ENCODE peak calls at places on chromosomes 13 and 19, in ten cellular contexts. T is fibroblast of lung, O is colonic mucosa, U is mammary epithelial cell, P is body of pancreas, Y is H1, B is endodermal cell, R is tibial nerve, F is A549, S is PC-3. N is an unnamed sample.

GRCh38 chr19:36032251-36033104 is at the start of gene CLIP3:
- DNase-seq in T (peak; percentile 63), O (peak; percentile 32), U (no peak), P (peak; percentile 41), Y (peak; percentile 90), B (peak; percentile 88), R (peak; percentile 34), F (no peak), S (no peak), N (no peak)

GRCh38 chr13:93169980-93170379 is 56.6 kb upstream of the GPC6 start:
- DNase-seq in T (peak; percentile 47), O (no peak), U (peak; percentile 100), P (no peak), Y (no peak), B (no peak), R (no peak), F (peak; percentile 40), S (peak; percentile 86), N (no peak)

GRCh38 chr13:79480954-79481684 is at the start of gene NDFIP2:
- DNase-seq in T (peak; percentile 83), O (peak; percentile 94), U (peak; percentile 89), P (peak; percentile 88), Y (peak; percentile 88), B (peak; percentile 93), R (peak; percentile 54), F (peak; percentile 83), S (peak; percentile 87), N (peak; percentile 47)

GRCh38 chr19:35483089-35483488 is 7.2 kb downstream of the KRTDAP start:
- DNase-seq in T (no peak), O (no peak), U (no peak), P (no peak), Y (no peak), B (no peak), R (no peak), F (no peak), S (no peak), N (no peak)

GRCh38 chr13:33191425-33192221 is 93.9 kb downstream of the STARD13 start:
- DNase-seq in T (peak; percentile 44), O (no peak), U (no peak), P (no peak), Y (no peak), B (no peak), R (no peak), F (no peak), S (no peak), N (no peak)

GRCh38 chr13:46620029-46620428 is 67.1 kb downstream of the LRCH1 start:
- DNase-seq in T (no peak), O (no peak), U (no peak), P (no peak), Y (no peak), B (no peak), R (no peak), F (no peak), S (no peak), N (no peak)

GRCh38 chr19:18233224-18233825 is 7.1 kb upstream of the PDE4C start:
- DNase-seq in T (peak; percentile 30), O (peak; percentile 52), U (peak; percentile 43), P (peak; percentile 49), Y (peak; percentile 95), B (peak; percentile 96), R (no peak), F (peak; percentile 50), S (peak; percentile 69), N (no peak)

GRCh38 chr13:113001251-113002140 is 32.5 kb downstream of the MCF2L start:
- DNase-seq in T (peak; percentile 6), O (peak; percentile 52), U (no peak), P (peak; percentile 75), Y (no peak), B (peak; percentile 87), R (no peak), F (no peak), S (peak; percentile 26), N (no peak)

GRCh38 chr19:1243768-1244692 is 2.5 kb downstream of the ATP5F1D start:
- DNase-seq in T (peak; percentile 85), O (peak; percentile 91), U (peak; percentile 67), P (peak; percentile 94), Y (peak; percentile 94), B (peak; percentile 95), R (peak; percentile 75), F (peak; percentile 84), S (peak; percentile 72), N (no peak)

GRCh38 chr19:1245884-1246816 is 2.2 kb upstream of the MIDN start:
- DNase-seq in T (no peak), O (peak; percentile 78), U (no peak), P (peak; percentile 90), Y (no peak), B (peak; percentile 68), R (no peak), F (no peak), S (no peak), N (no peak)

GRCh38 chr19:1245468-1245867 is 2.9 kb upstream of the MIDN start:
- DNase-seq in T (no peak), O (peak; percentile 38), U (no peak), P (no peak), Y (no peak), B (no peak), R (no peak), F (no peak), S (no peak), N (no peak)

GRCh38 chr19:1247747-1248453 is 483 bp upstream of the MIDN start:
- DNase-seq in T (peak; percentile 62), O (peak; percentile 83), U (no peak), P (peak; percentile 87), Y (peak; percentile 91), B (peak; percentile 87), R (no peak), F (peak; percentile 76), S (peak; percentile 65), N (no peak)

GRCh38 chr19:1244693-1245451 is 3.3 kb downstream of the ATP5F1D start:
- DNase-seq in T (no peak), O (peak; percentile 85), U (no peak), P (peak; percentile 88), Y (no peak), B (no peak), R (no peak), F (no peak), S (no peak), N (no peak)
- H3K27ac ChIP-seq in T (peak overlapping the region; percentile 67), O (peak overlapping the region; percentile 97), U (no peak overlapping the region), P (peak overlapping the region; percentile 88), Y (peak overlapping the region; percentile 16), B (no peak overlapping the region), R (peak overlapping the region; percentile 99), F (peak overlapping the region; percentile 76), S (no peak overlapping the region), N (no peak overlapping the region)

GRCh38 chr19:7699003-7699402 is 2.9 kb downstream of the FCER2 start:
- DNase-seq in T (no peak), O (no peak), U (no peak), P (no peak), Y (no peak), B (no peak), R (no peak), F (no peak), S (no peak), N (no peak)
- H3K4me1 ChIP-seq in T (no peaks in the 10 kb centered on the region), O (no peaks in the 10 kb centered on the region), U (no peaks in the 10 kb centered on the region), P (no peaks in the 10 kb centered on the region), Y (peaks cover 4% of the 10 kb centered on the region), B (no peaks in the 10 kb centered on the region), R (no peaks in the 10 kb centered on the region), F (no peaks in the 10 kb centered on the region), S (no peaks in the 10 kb centered on the region), N (peaks cover 4% of the 10 kb centered on the region)

GRCh38 chr19:15934332-15935078 is at the start of gene CYP4F11:
- DNase-seq in T (no peak), O (peak; percentile 89), U (peak; percentile 84), P (peak; percentile 98), Y (no peak), B (no peak), R (peak; percentile 23), F (peak; percentile 87), S (peak; percentile 46), N (no peak)

GRCh38 chr19:15937771-15938170 is 3.4 kb upstream of the CYP4F11 start:
- DNase-seq in T (no peak), O (no peak), U (no peak), P (no peak), Y (no peak), B (no peak), R (no peak), F (no peak), S (no peak), N (no peak)

GRCh38 chr19:15935167-15935702 is 906 bp upstream of the CYP4F11 start:
- DNase-seq in T (no peak), O (no peak), U (no peak), P (peak; percentile 30), Y (no peak), B (no peak), R (no peak), F (no peak), S (peak; percentile 4), N (no peak)

GRCh38 chr19:15936950-15937349 is 2.6 kb upstream of the CYP4F11 start:
- DNase-seq in T (no peak), O (no peak), U (no peak), P (no peak), Y (no peak), B (no peak), R (no peak), F (no peak), S (no peak), N (no peak)

GRCh38 chr19:15936173-15936572 is 1.8 kb upstream of the CYP4F11 start:
- DNase-seq in T (no peak), O (no peak), U (no peak), P (no peak), Y (no peak), B (no peak), R (no peak), F (no peak), S (no peak), N (no peak)
- H3K9me3 ChIP-seq in T (no peaks in the 10 kb centered on the region), O (no peaks in the 10 kb centered on the region), U (no peaks in the 10 kb centered on the region), P (no peaks in the 10 kb centered on the region), Y (peaks cover 60% of the 10 kb centered on the region), B (peaks cover 53% of the 10 kb centered on the region), R (no peaks in the 10 kb centered on the region), F (peaks cover 5% of the 10 kb centered on the region), S (no peaks in the 10 kb centered on the region), N (peaks cover 33% of the 10 kb centered on the region)

GRCh38 chr19:39082745-39083598 is 1.2 kb upstream of the ACP7 start:
- DNase-seq in T (no peak), O (no peak), U (peak; percentile 21), P (no peak), Y (no peak), B (no peak), R (no peak), F (no peak), S (peak; percentile 19), N (no peak)

GRCh38 chr19:39083599-39083982 is 577 bp upstream of the ACP7 start:
- DNase-seq in T (peak; percentile 5), O (no peak), U (peak; percentile 36), P (no peak), Y (no peak), B (peak; percentile 64), R (no peak), F (no peak), S (no peak), N (no peak)

GRCh38 chr19:39085392-39085791 is 1.2 kb downstream of the ACP7 start:
- DNase-seq in T (no peak), O (no peak), U (no peak), P (no peak), Y (no peak), B (no peak), R (no peak), F (no peak), S (no peak), N (no peak)

GRCh38 chr19:39084732-39085080 is 538 bp downstream of the ACP7 start:
- DNase-seq in T (no peak), O (no peak), U (no peak), P (no peak), Y (peak; percentile 64), B (no peak), R (no peak), F (no peak), S (peak; percentile 14), N (no peak)

DNA sequence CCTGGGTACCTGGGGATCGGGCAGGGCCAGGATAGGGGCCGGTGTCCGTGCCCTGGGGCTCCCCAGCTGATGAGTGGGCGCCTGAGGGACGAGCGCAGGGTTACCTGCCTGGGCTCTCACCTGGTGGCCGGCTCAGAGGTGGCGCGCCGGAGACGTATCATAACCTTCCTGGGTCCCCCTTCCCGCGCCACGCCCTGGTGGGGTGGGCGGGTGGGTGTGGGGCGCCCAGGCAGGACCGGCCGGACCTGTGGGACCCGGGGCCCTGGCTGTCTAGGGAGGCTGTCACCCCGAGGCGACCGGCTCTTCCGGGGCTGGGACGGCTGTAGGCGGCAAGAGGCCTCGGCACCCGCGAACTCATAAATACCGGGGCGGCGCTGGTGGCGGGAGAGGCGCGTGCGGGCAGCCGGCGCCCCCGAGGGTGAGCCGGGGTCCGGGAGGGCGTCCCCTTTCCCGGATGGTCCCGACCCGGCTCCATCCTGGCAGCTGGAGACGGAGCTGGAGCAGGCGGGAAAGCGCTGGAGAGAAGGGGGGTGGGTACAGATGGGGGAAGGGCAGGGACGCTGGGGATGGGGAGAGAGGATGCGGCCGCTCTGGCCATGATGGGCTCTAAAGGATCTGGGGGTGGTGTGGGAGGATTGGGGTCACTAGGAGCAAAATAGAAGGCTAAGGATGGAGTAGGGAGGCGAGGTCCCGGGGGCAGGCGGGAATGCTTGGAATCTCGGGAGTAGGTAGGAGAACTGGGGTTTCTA is at the start of gene ACP7:
- DNase-seq in T (no peak), O (no peak), U (no peak), P (peak; percentile 24), Y (peak; percentile 71), B (peak; percentile 59), R (no peak), F (no peak), S (peak; percentile 32), N (no peak)
- H3K27ac ChIP-seq in T (no peak within 1 kb of the TSS), O (no peak within 1 kb of the TSS), U (peak within 1 kb of the TSS; percentile 66), P (no peak within 1 kb of the TSS), Y (no peak within 1 kb of the TSS), B (no peak within 1 kb of the TSS), R (peak within 1 kb of the TSS; percentile 27), F (peak within 1 kb of the TSS; percentile 13), S (peak within 1 kb of the TSS; percentile 56), N (no peak within 1 kb of the TSS)